ENCODE peak calls at places on chromosomes 12 and 14, in nine cellular contexts. C, Q, F, J, B, T, O, E and M are unnamed samples.

GRCh38 chr14:61148742-61149350 is 132.3 kb downstream of the TMEM30B start:
- DNase-seq in C (no peak), Q (no peak), F (no peak), J (no peak), B (no peak), T (no peak), O (no peak), E (no peak), M (no peak)

GRCh38 chr12:120230974-120231315 is 30.0 kb upstream of the RPLP0 start:
- DNase-seq in C (no peak), Q (no peak), F (no peak), J (no peak), B (no peak), T (no peak), O (no peak), E (no peak), M (no peak)

GRCh38 chr12:5305425-5305824 is 126.5 kb upstream of the NTF3 start:
- DNase-seq in C (no peak), Q (no peak), F (peak), J (no peak), B (no peak), T (no peak), O (no peak), E (no peak), M (no peak)

GRCh38 chr12:21434704-21435103 is 2.8 kb upstream of the PYROXD1 start:
- DNase-seq in C (no peak), Q (no peak), F (no peak), J (no peak), B (no peak), T (no peak), O (no peak), E (no peak), M (no peak)

GRCh38 chr14:105865266-105865903 is 339.0 kb downstream of the TMEM121 start:
- DNase-seq in C (peak), Q (no peak), F (peak), J (no peak), B (no peak), T (no peak), O (no peak), E (no peak), M (no peak)

GRCh38 chr12:116277393-116278258 is at the start of gene MED13L:
- DNase-seq in C (peak), Q (peak), F (peak), J (peak), B (peak), T (peak), O (peak), E (peak), M (no peak)

GRCh38 chr12:56234746-56235436 is 5.0 kb downstream of the SLC39A5 start:
- DNase-seq in C (no peak), Q (no peak), F (no peak), J (no peak), B (no peak), T (no peak), O (no peak), E (no peak), M (no peak)

GRCh38 chr12:86727151-86727550 is 471.0 kb upstream of the MGAT4C start:
- DNase-seq in C (no peak), Q (no peak), F (no peak), J (peak), B (no peak), T (no peak), O (no peak), E (no peak), M (no peak)

GRCh38 chr14:21399311-21399870 is 15.6 kb upstream of the SUPT16H start:
- DNase-seq in C (no peak), Q (no peak), F (no peak), J (no peak), B (no peak), T (no peak), O (no peak), E (no peak), M (no peak)